ENCODE peak calls at places on chromosome 9, in seven cellular contexts. A, K, Q, H, E, B and W are unnamed samples.

GRCh38 chr9:13141629-13142028 is 137.9 kb downstream of the MPDZ start:
- DNase-seq in A (peak), K (no peak), Q (no peak), H (no peak), E (no peak), B (no peak), W (no peak)

GRCh38 chr9:13143281-13143680 is 136.2 kb downstream of the MPDZ start:
- DNase-seq in A (peak), K (no peak), Q (no peak), H (no peak), E (no peak), B (no peak), W (no peak)

GRCh38 chr9:114177423-114178064 is 22.2 kb downstream of the COL27A1 start:
- DNase-seq in A (no peak), K (no peak), Q (no peak), H (no peak), E (peak), B (peak), W (no peak)

GRCh38 chr9:114505187-114506081 is at the start of gene WHRN:
- DNase-seq in A (peak), K (peak), Q (peak), H (peak), E (peak), B (peak), W (peak)

GRCh38 chr9:21559402-21560280 is 77.5 kb upstream of the IFNE start:
- DNase-seq in A (no peak), K (peak), Q (peak), H (peak), E (no peak), B (peak), W (peak)

GRCh38 chr9:120303519-120303918 is 276.4 kb downstream of the CDK5RAP2 start:
- DNase-seq in A (no peak), K (no peak), Q (no peak), H (no peak), E (no peak), B (no peak), W (no peak)

GRCh38 chr9:128275198-128276007 is at the start of gene GOLGA2:
- DNase-seq in A (no peak), K (no peak), Q (no peak), H (no peak), E (peak), B (peak), W (peak)

GRCh38 chr9:129399301-129399990 is 221.4 kb upstream of the IER5L start:
- DNase-seq in A (no peak), K (no peak), Q (no peak), H (no peak), E (no peak), B (no peak), W (no peak)

GRCh38 chr9:89058906-89059305 is 67.6 kb downstream of the S1PR3 start:
- DNase-seq in A (no peak), K (no peak), Q (no peak), H (no peak), E (no peak), B (no peak), W (no peak)

GRCh38 chr9:135702002-135702721 is at the start of gene KCNT1:
- DNase-seq in A (peak), K (peak), Q (peak), H (peak), E (peak), B (peak), W (peak)

GRCh38 chr9:97705354-97705950 is 8.3 kb upstream of the XPA start:
- DNase-seq in A (no peak), K (no peak), Q (no peak), H (no peak), E (peak), B (peak), W (no peak)

GRCh38 chr9:16386579-16387077 is 483.8 kb downstream of the BNC2 start:
- DNase-seq in A (no peak), K (no peak), Q (no peak), H (no peak), E (no peak), B (no peak), W (no peak)

GRCh38 chr9:74245871-74246552 is 251.1 kb upstream of the RORB start:
- DNase-seq in A (no peak), K (no peak), Q (no peak), H (no peak), E (no peak), B (no peak), W (no peak)